ENCODE peak calls at places on chromosome 4, in ten cellular contexts. Q, F, S, J, P, O, M, A, K and X are unnamed samples.

GRCh38 chr4:74654230-74654681 is 140.1 kb downstream of the BTC start:
- DNase-seq in F (no peak), Q (no peak), O (no peak), K (no peak), P (no peak), M (no peak), A (no peak), J (peak), S (no peak), X (no peak)

GRCh38 chr4:118033148-118034060 is 882 bp upstream of the NDST3 start:
- DNase-seq in M (no peak), P (peak), F (no peak), Q (peak), K (no peak), S (peak), O (no peak), A (peak), J (peak), X (peak)

GRCh38 chr4:143241892-143242291 is 57.2 kb downstream of the USP38 start:
- DNase-seq in K (no peak), J (peak), M (no peak), Q (no peak), F (no peak), P (peak), O (no peak), A (no peak), S (no peak), X (no peak)

GRCh38 chr4:128454281-128455075 is 166.9 kb upstream of the PGRMC2 start:
- DNase-seq in K (peak), M (peak), F (peak), J (peak), A (peak), P (peak), Q (peak), S (peak), O (peak), X (peak)

GRCh38 chr4:114599231-114600065 is 841 bp downstream of the UGT8 start:
- DNase-seq in Q (peak), F (no peak), M (peak), K (no peak), J (peak), S (peak), O (no peak), P (no peak), A (peak), X (no peak)

GRCh38 chr4:158444621-158445020 is 77.1 kb upstream of the RXFP1 start:
- DNase-seq in J (peak), M (no peak), P (peak), F (no peak), K (no peak), Q (no peak), A (no peak), O (no peak), S (no peak), X (no peak)

GRCh38 chr4:177511611-177512010 is 69.4 kb upstream of the AGA start:
- DNase-seq in A (no peak), K (no peak), F (peak), O (no peak), Q (no peak), M (no peak), S (no peak), P (no peak), J (no peak), X (no peak)

GRCh38 chr4:124641715-124642380 is 70.7 kb downstream of the ANKRD50 start:
- DNase-seq in M (no peak), P (peak), F (no peak), J (peak), A (no peak), K (peak), O (peak), Q (no peak), S (no peak), X (peak)

GRCh38 chr4:168480991-168481588 is 798 bp upstream of the DDX60L start:
- DNase-seq in F (no peak), Q (no peak), P (peak), J (peak), S (no peak), K (peak), A (no peak), O (peak), M (peak), X (no peak)

GRCh38 chr4:165345663-165346417 is 18.4 kb downstream of the MSMO1 start:
- DNase-seq in P (peak), J (no peak), M (no peak), O (no peak), K (no peak), F (no peak), Q (no peak), S (no peak), A (no peak), X (no peak)

GRCh38 chr4:165355900-165356300 is 22.9 kb upstream of the CPE start:
- DNase-seq in O (no peak), J (peak), P (peak), Q (no peak), F (no peak), M (no peak), S (peak), K (peak), A (no peak), X (no peak)

GRCh38 chr4:165347647-165348569 is 20.4 kb downstream of the MSMO1 start:
- DNase-seq in J (no peak), F (no peak), A (no peak), P (no peak), O (no peak), K (no peak), M (no peak), Q (no peak), S (no peak), X (no peak)

DNA sequence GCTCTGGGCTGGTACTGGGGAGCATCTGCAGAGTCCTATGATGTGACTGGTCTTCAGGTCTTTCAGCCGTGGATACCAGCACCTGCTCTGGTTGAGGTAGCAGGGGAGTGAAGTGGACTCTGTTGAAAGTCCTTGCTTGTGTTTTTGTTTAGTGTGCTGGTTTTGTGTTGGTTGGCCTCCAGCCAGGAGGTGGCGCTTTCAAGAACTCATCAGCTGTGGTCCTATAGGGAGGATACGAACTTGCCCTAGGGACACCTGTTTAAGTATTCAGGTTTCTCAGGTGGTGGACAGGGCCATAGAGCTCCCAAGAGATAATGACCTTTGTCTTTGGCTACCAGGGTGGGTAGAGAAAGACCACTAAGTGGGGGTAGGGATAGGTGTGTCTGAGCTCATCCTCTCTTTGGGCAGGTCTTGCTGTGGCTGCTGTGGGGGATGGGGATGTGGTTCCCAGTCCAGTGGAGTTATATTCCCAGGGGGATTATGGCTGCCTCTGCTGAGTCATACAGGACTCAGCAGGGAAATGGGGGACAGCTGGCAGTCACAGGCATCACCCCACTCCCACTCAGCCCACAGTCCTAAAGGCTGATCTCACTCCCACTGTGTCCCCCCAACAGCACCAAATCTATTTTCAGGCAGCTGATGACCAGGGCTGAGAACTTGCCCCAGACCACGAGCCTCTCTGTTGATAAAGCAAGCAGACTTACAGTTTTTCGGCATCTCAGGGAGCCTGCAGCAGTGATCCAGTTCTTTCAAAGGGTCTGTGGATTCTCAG is 24.1 kb downstream of the MSMO1 start:
- DNase-seq in K (no peak), P (no peak), S (no peak), A (no peak), F (no peak), J (no peak), O (no peak), M (no peak), Q (no peak), X (no peak)
- TF ChIP-seq CTCF in K (no peak), P (no peak), S (no peak), A (peak), F (no peak), J (no peak), O (no peak), M (peak), Q (no peak), X (no peak)

GRCh38 chr4:126779446-126780166 is 853.2 kb upstream of the INTU start:
- DNase-seq in P (peak), A (no peak), O (peak), Q (no peak), F (no peak), K (no peak), J (no peak), M (no peak), S (no peak), X (no peak)
- H3K4me3 ChIP-seq in P (no peak), A (no peak), O (no peak), Q (no peak), F (no peak), K (no peak), J (no peak), M (no peak), S (no peak), X (no peak)

DNA sequence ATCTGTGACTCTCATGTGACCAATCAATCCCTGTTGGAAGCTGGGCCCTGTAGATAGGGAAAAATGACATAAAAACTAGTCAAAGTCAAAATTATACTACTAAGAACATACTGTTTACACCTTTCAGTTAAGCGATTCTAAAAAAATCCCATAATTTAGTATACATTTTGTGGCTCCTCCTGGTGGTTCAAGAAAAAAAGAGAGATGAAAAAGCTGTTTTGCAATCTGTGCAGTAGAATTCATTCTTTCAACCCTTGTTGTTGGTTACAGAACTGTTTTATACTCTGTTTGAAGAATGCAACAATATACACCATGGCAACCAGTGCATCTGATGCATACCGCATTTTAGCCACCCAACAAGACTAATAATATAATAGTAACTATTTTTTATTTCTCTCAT is 66.8 kb upstream of the ANK2 start:
- DNase-seq in P (peak), A (no peak), S (no peak), O (no peak), K (no peak), J (no peak), M (no peak), F (no peak), Q (no peak), X (no peak)
- TF ChIP-seq CTCF in P (no peak), A (no peak), S (peak), O (peak), K (no peak), J (no peak), M (no peak), F (no peak), Q (no peak), X (no peak)

GRCh38 chr4:169791527-169792156 is 33.9 kb upstream of the HPF1 start:
- DNase-seq in P (peak), F (no peak), M (no peak), S (peak), A (peak), K (peak), J (peak), Q (peak), O (peak), X (peak)

GRCh38 chr4:169795585-169795984 is 37.8 kb upstream of the HPF1 start:
- DNase-seq in J (peak), S (no peak), K (no peak), F (no peak), Q (no peak), A (no peak), M (no peak), P (peak), O (no peak), X (peak)

DNA sequence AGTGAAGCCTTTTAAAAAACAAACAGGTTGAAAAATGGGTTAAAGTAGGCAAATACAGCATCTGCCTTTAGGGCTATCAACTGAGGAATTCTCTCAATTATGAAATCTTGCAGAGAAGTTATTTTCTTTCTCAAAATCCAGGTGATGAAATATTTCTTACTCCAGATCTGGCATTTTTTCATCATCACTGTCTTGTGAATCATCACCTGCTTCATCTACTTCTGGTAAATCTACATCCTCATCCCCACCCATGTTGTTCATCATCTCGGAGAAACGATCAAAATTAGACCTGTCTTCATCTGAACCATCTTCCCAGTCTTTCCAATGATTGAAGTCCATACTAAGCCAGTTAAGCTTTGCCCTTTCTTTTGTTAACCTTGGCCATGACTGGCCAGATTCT is 33.3 kb upstream of the HPF1 start:
- DNase-seq in A (no peak), F (no peak), S (no peak), P (peak), M (no peak), O (no peak), K (no peak), Q (no peak), J (no peak), X (no peak)
- H3K4me3 ChIP-seq in A (no peak), F (no peak), S (peak), P (no peak), M (no peak), O (no peak), K (no peak), Q (no peak), J (no peak), X (no peak)